ENCODE peak calls at places on chromosome 12, in seven cellular contexts. F is erythroblast; X is foreskin fibroblast; V is NCI-H345; B is COR-L47; J is stimulated activated CD8-positive, alpha-beta memory T cell treated with anti-CD3 and anti-CD28 coated beads, Interleukin-4, amount 100 ng/mL, for 1 hour; L is NCI-H2107. C is an unnamed sample.

GRCh38 chr12:12810507-12811143 is 2.5 kb upstream of the DDX47 start:
- DNase-seq in X (no peak), J (no peak), L (no peak), V (peak), B (no peak), F (no peak), C (no peak)

GRCh38 chr12:114689075-114689994 is 5.4 kb upstream of the TBX3 start:
- DNase-seq in J (no peak), V (no peak), B (no peak), X (peak), F (no peak), L (no peak), C (no peak)

GRCh38 chr12:95674631-95675030 is 115.9 kb downstream of the NTN4 start:
- DNase-seq in J (no peak), B (peak), X (peak), F (no peak), L (peak), V (peak), C (no peak)

GRCh38 chr12:112813836-112814235 is 22.3 kb downstream of the RPH3A start:
- DNase-seq in J (no peak), L (no peak), X (no peak), F (no peak), B (no peak), V (no peak), C (no peak)

GRCh38 chr12:120157678-120158077 is 36.8 kb downstream of the GCN1 start:
- DNase-seq in F (no peak), J (no peak), V (no peak), B (no peak), L (no peak), X (no peak), C (no peak)

GRCh38 chr12:113050808-113051207 is 5.7 kb upstream of the DTX1 start:
- DNase-seq in B (no peak), V (no peak), F (no peak), X (no peak), L (no peak), J (no peak), C (no peak)

GRCh38 chr12:70365648-70366518 is at the start of gene KCNMB4:
- DNase-seq in B (peak), X (peak), L (no peak), J (peak), F (peak), V (peak), C (peak)

GRCh38 chr12:83958997-83959396 is 953.6 kb downstream of the SLC6A15 start:
- DNase-seq in L (no peak), F (no peak), X (peak), J (no peak), V (no peak), B (no peak), C (no peak)

GRCh38 chr12:1217191-1217949 is 226.3 kb downstream of the ERC1 start:
- DNase-seq in X (peak), L (no peak), F (no peak), V (no peak), B (peak), J (no peak), C (no peak)

GRCh38 chr12:131674373-131674772 is 36.5 kb upstream of the SFSWAP start:
- DNase-seq in F (no peak), X (no peak), B (no peak), V (no peak), L (no peak), J (no peak), C (no peak)

GRCh38 chr12:91991397-91992187 is 154.1 kb downstream of the BTG1 start:
- DNase-seq in J (no peak), B (no peak), V (no peak), F (peak), X (no peak), L (no peak), C (no peak)

GRCh38 chr12:132277374-132277801 is 52.0 kb downstream of the GALNT9 start:
- DNase-seq in J (no peak), V (no peak), B (no peak), L (no peak), F (no peak), X (no peak), C (no peak)

GRCh38 chr12:116247377-116247776 is 30.1 kb downstream of the MED13L start:
- DNase-seq in J (no peak), V (no peak), X (peak), L (no peak), B (no peak), F (no peak), C (no peak)

GRCh38 chr12:49502590-49502989 is 36.2 kb upstream of the KCNH3 start:
- DNase-seq in V (no peak), B (no peak), L (no peak), J (no peak), F (no peak), X (peak), C (no peak)

GRCh38 chr12:124323771-124324530 is 29.1 kb downstream of the RFLNA start:
- DNase-seq in V (no peak), X (no peak), B (no peak), F (peak), L (no peak), J (no peak), C (no peak)

GRCh38 chr12:56836317-56836716 is 73.2 kb downstream of the HSD17B6 start:
- DNase-seq in J (no peak), F (peak), L (peak), V (no peak), B (no peak), X (peak), C (no peak)

GRCh38 chr12:49230176-49230575 is 34.7 kb upstream of the TUBA1C start:
- DNase-seq in L (peak), X (no peak), F (no peak), B (peak), J (no peak), V (peak), C (no peak)

GRCh38 chr12:120362516-120363273 is 6.3 kb downstream of the MSI1 start:
- DNase-seq in J (no peak), L (peak), V (no peak), X (no peak), F (no peak), B (no peak), C (no peak)

GRCh38 chr12:54891717-54892478 is 37.6 kb downstream of the MUCL1 start:
- DNase-seq in J (no peak), F (no peak), V (peak), L (peak), X (no peak), B (no peak), C (no peak)

GRCh38 chr12:132109741-132110140 is 34.4 kb downstream of the DDX51 start:
- DNase-seq in J (no peak), X (peak), B (no peak), V (no peak), L (no peak), F (no peak), C (no peak)

GRCh38 chr12:104751594-104751993 is 206.5 kb downstream of the SLC41A2 start:
- DNase-seq in B (no peak), F (no peak), X (no peak), V (no peak), L (no peak), J (no peak), C (no peak)

GRCh38 chr12:131919051-131919347 is 10.1 kb upstream of the PUS1 start:
- DNase-seq in V (no peak), X (no peak), J (no peak), F (no peak), B (no peak), L (no peak), C (no peak)

GRCh38 chr12:65656904-65657351 is 167.4 kb upstream of the HMGA2 start:
- DNase-seq in F (no peak), B (no peak), L (no peak), X (peak), V (no peak), J (no peak), C (no peak)

GRCh38 chr12:33771889-33772288 is 250.4 kb upstream of the ALG10 start:
- DNase-seq in F (no peak), J (no peak), L (no peak), B (no peak), X (no peak), V (no peak), C (no peak)

GRCh38 chr12:49903700-49904423 is at the start of gene FAIM2:
- DNase-seq in F (peak), X (peak), B (peak), J (peak), L (no peak), V (peak), C (no peak)